ENCODE peak calls at places on chromosomes 1 and 21, in eight cellular contexts. U is aorta, Q is suprapubic skin, F is colonic mucosa, C is transverse colon, L is brain microvascular endothelial cell, K is cardiac muscle cell, D is mesendoderm. I is an unnamed sample. For H3K27me3, the result is how much of the 10 kb centered on the place peaks cover.

GRCh38 chr1:151986501-151987190 is 7.0 kb downstream of the S100A10 start:
- DNase-seq in C (no peak), D (peak), K (no peak), F (no peak), Q (no peak), U (no peak), L (no peak), I (no peak)

GRCh38 chr21:43201491-43201890 is 32.7 kb downstream of the CRYAA start:
- DNase-seq in L (no peak), F (no peak), C (no peak), U (no peak), D (no peak), K (no peak), Q (no peak), I (no peak)

GRCh38 chr1:5744342-5744741 is 247.9 kb downstream of the NPHP4 start:
- DNase-seq in Q (no peak), C (no peak), D (no peak), K (no peak), F (no peak), L (no peak), U (peak), I (no peak)

GRCh38 chr1:29264773-29265389 is 28.6 kb downstream of the PTPRU start:
- DNase-seq in D (no peak), L (peak), Q (no peak), F (no peak), C (no peak), U (no peak), K (no peak), I (no peak)

GRCh38 chr1:84407524-84408318 is 9.4 kb downstream of the DNASE2B start:
- DNase-seq in C (no peak), U (no peak), L (no peak), K (no peak), Q (no peak), F (no peak), D (no peak), I (no peak)

GRCh38 chr1:53074313-53075154 is 12.5 kb downstream of the PODN start:
- DNase-seq in D (no peak), K (no peak), L (no peak), U (peak), C (peak), F (no peak), Q (peak), I (no peak)

GRCh38 chr1:231359113-231359512 is 21.0 kb downstream of the SPRTN start:
- DNase-seq in L (peak), Q (peak), C (no peak), U (no peak), D (no peak), F (no peak), K (no peak), I (no peak)

GRCh38 chr1:3852091-3852490 is 4.9 kb downstream of the CEP104 start:
- DNase-seq in K (no peak), U (no peak), F (no peak), Q (no peak), D (no peak), C (no peak), L (no peak), I (no peak)

GRCh38 chr1:61263905-61264824 is 181.8 kb downstream of the NFIA start:
- DNase-seq in D (no peak), L (no peak), U (no peak), Q (no peak), K (no peak), F (no peak), C (no peak), I (no peak)

GRCh38 chr21:36613554-36613953 is 85.4 kb upstream of the SIM2 start:
- DNase-seq in F (no peak), K (no peak), C (no peak), U (no peak), L (no peak), D (no peak), Q (no peak), I (no peak)

GRCh38 chr1:199700551-199700950 is 327.0 kb upstream of the NR5A2 start:
- DNase-seq in Q (no peak), K (no peak), C (no peak), U (no peak), D (no peak), F (no peak), L (no peak), I (no peak)

GRCh38 chr1:164635784-164636729 is 77.1 kb downstream of the PBX1 start:
- DNase-seq in F (peak), C (peak), D (no peak), U (no peak), K (no peak), L (no peak), Q (no peak), I (peak)

GRCh38 chr1:44672254-44672955 is 1.9 kb downstream of the TMEM53 start:
- DNase-seq in K (no peak), C (no peak), L (peak), D (peak), Q (no peak), U (peak), F (no peak), I (no peak)

GRCh38 chr1:205535866-205536758 is 31.6 kb downstream of the CDK18 start:
- DNase-seq in D (no peak), K (no peak), F (peak), Q (peak), C (peak), L (no peak), U (no peak), I (no peak)

GRCh38 chr1:167345386-167345733 is 124.7 kb downstream of the POU2F1 start:
- DNase-seq in D (peak), L (no peak), C (no peak), K (no peak), Q (no peak), F (no peak), U (no peak), I (no peak)

DNA sequence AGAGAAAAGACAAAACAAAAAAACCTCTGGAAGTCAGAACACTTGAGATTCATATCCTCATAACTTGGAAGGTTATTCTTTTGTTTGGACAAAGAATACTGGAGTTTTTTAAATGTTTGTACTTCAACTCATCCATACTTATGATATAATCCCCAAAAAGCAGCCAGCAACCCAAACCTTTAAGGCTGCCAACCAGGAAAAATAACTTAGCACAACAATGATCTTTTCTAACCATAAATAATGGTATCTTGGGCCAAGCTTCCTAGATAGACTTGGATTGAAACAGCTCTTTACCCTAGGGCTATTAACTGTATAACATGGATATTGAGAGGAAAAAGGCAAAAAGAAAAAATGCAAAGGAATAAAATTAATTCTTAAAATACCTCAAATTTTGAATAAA is 335.1 kb downstream of the LTN1 start:
- DNase-seq in F (no peak), C (no peak), K (no peak), U (no peak), L (no peak), D (no peak), Q (no peak), I (no peak)
- H3K27me3 ChIP-seq in F (under half), C (under half), K (under half), U (under half), L (under half), D (under half), Q (under half), I (under half)

DNA sequence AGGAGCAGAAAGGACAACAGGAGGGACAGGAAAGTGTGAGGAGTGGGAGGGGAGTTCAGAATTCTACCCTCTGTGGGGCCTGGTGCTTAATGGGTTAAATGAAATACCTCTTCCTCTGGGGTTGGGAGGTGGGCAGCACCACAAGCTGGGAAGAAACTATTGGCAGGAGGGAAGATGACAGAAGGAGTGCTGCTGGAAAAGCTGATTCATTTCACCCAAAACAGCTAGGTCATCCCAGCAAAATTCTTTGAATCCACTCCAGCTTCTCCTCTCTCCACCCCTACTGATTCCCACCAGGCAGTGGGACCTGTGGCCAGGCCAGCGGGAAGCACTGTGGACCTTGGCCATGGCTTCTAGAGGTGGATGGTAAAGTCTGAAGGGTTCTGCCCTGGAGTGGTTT is 12.8 kb downstream of the BCAN start:
- DNase-seq in F (no peak), D (no peak), C (no peak), Q (no peak), L (no peak), K (no peak), U (no peak), I (no peak)
- H3K27me3 ChIP-seq in F (under half), D (under half), C (under half), Q (half or more), L (under half), K (half or more), U (under half), I (under half)

DNA sequence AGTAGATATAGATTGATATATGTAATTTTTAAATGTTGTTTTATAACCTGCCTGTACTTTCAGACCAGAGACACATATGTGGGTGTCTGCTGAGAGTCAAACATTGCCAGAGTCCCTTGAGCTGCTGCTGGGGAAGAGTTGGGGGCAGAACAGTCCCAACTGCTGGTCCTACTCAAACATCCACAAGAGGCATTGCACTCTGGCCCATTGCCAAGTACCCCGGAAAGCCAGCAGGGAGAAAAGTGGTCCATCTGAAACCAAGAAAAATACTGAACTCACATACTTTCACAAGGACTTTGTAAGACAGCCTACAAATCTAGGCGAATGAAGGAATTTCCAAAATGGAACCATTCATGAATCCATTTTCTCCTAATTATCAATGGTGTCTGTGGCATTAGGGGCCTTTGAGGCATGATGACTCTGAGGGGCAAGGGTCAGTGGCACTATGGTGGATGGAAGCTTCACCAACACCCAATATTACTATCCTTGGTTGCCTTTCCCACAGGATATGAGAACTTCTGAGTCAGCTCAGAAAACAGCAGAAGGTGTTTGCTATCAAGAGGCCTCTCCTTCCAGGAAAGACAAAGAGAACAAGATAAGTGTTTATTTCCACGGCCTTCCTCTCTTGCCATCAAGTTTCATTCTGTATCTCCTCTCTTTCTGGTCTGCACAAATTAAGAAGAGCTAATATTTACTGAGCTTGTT is 7.3 kb upstream of the TBX15 start:
- DNase-seq in C (no peak), Q (no peak), L (no peak), F (no peak), U (no peak), K (no peak), D (no peak), I (no peak)
- H3K27me3 ChIP-seq in C (half or more), Q (half or more), L (under half), F (half or more), U (under half), K (half or more), D (half or more), I (half or more)

DNA sequence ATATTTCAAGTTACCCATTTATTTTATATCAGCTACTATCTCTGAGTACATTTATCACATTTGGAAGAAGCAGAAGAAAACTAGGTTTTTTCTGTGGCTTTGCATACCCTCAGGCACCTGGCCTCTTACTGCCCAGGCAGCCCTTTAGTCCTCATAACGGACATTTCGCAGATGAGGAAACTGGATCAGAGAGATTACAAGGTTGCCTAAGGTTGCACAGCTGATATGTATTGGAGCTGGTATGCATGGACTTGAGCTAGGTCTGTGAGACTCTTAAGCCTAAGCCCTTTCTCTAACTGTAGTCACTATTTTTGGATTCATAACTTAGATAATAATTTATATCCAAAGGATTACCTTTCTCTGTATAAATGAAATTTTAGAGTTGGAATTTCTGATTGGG is 4.0 kb downstream of the CNIH3 start:
- DNase-seq in F (no peak), D (no peak), K (no peak), Q (no peak), L (no peak), U (no peak), C (no peak), I (no peak)
- H3K27me3 ChIP-seq in F (under half), D (under half), K (half or more), Q (under half), L (under half), U (under half), C (half or more), I (half or more)

GRCh38 chr1:244140420-244140819 is 89.3 kb downstream of the ZBTB18 start:
- DNase-seq in K (no peak), U (no peak), F (no peak), Q (no peak), L (no peak), D (no peak), C (no peak), I (no peak)
- H3K27me3 ChIP-seq in K (under half), U (under half), F (under half), Q (under half), L (under half), D (under half), C (under half), I (under half)

GRCh38 chr1:116320846-116321245 is 52.2 kb upstream of the ATP1A1 start:
- DNase-seq in K (no peak), C (no peak), U (no peak), L (no peak), F (no peak), D (no peak), Q (no peak), I (no peak)
- H3K27me3 ChIP-seq in K (under half), C (under half), U (under half), L (under half), F (under half), D (under half), Q (under half), I (under half)

GRCh38 chr1:28130901-28131300 is 42.5 kb upstream of the EYA3 start:
- DNase-seq in Q (no peak), L (no peak), K (no peak), C (no peak), F (no peak), D (no peak), U (no peak), I (no peak)
- H3K27me3 ChIP-seq in Q (under half), L (under half), K (under half), C (under half), F (under half), D (under half), U (under half), I (under half)

GRCh38 chr21:37797403-37797802 is 118.9 kb downstream of the KCNJ6 start:
- DNase-seq in L (no peak), U (no peak), C (no peak), Q (no peak), K (no peak), D (no peak), F (no peak), I (no peak)

GRCh38 chr21:37800122-37800455 is 116.2 kb downstream of the KCNJ6 start:
- DNase-seq in D (no peak), F (no peak), C (no peak), L (no peak), Q (no peak), U (no peak), K (no peak), I (no peak)

GRCh38 chr21:37796011-37796410 is 120.2 kb downstream of the KCNJ6 start:
- DNase-seq in L (no peak), K (no peak), U (no peak), Q (no peak), C (no peak), D (no peak), F (no peak), I (no peak)

GRCh38 chr21:37800496-37801061 is 115.7 kb downstream of the KCNJ6 start:
- DNase-seq in L (no peak), F (no peak), K (no peak), U (no peak), C (no peak), Q (no peak), D (peak), I (no peak)

DNA sequence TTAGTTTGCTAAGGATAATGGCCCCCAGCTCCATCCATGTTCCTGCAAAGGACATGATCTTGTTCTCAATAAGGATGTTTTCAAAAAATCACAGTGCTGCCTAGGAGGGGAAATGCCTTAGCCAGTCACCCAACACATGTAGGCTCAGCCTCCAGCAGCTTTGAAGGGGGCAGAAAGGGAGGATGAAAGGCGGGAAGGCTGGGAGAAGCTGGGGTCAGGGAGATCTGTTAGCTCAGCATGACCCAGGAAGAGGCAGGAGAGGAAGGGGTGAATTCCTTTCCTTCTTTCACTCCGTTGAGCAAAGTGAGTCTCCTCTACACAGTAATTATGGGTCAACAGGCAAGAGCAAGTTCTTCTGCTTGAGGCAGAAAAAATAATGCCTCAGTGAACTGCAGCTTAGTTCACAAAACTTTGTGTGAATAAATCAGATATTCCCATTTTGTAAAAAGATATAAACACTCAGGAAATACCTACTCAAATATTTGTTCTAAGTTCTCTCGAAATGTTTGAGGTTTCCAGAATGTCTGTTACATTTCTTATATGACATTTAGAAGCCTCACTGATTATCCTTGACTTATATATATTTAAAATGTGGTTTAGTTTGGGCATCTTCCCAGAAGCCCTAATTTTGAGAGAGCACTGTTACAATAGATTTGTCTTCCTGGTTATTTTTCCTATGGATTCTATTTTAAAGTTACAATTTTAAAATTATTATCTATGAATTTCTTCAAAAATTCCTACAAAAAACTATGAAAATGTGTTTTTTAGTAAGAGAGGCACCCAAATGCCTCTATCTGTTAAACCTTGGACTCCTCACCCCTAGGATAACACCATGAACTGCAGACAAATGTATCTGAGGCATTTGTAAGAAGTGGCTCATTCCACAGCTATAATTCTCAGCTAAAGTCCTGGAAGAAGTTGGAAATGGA is 116.8 kb downstream of the KCNJ6 start:
- DNase-seq in D (peak), C (no peak), K (no peak), L (no peak), Q (no peak), F (no peak), U (no peak), I (no peak)
- H3K27me3 ChIP-seq in D (under half), C (under half), K (under half), L (under half), Q (under half), F (under half), U (under half), I (under half)

DNA sequence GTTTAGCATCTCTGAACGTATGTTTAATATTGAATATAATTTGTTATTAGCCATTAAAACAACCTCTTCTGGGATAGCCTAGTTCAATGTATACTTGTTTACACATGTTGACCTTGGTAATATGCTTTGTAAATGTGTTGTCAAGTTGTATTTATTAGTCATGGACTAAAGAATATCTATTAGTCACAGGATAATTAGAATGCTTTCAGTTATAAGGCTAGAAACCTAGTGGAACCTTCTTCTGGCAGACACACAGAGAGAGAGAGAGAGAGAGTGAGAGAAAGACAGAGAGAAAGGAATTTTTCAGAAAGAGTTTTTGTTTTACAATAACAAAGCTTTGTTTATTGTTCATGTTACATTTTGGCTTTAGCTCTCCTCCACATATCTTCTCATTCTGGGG is 181.1 kb upstream of the APP start:
- DNase-seq in C (no peak), K (no peak), F (no peak), L (no peak), Q (no peak), U (no peak), D (no peak), I (no peak)
- H3K27me3 ChIP-seq in C (under half), K (under half), F (under half), L (under half), Q (under half), U (under half), D (under half), I (under half)

DNA sequence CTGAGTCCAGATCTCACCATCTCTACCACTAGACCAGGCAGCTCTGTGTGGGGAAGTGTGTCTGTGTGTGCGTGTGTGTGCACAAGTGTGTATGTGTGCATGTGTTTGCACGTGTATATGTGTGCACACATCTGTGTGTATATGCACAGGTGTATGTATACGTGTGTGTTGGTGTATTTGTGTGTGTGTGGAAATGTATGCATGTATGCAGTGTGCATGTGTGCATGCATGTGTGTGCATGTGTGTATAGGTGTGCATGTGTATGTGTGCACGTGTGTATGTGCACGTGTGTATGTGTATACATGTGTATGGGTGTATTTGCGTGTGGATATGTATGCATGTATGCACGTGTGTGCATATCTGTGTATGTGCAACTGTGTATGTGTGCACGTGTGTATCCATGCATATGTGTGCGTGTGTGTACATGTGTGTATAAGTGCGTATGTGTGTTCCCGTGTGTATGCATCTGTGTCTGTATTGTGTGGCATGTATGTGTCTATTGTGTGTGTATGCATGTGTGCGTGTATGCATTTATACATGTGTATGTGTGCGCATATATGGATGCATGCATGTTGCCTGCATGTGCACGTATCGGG is 3.1 kb downstream of the PLEKHN1 start:
- DNase-seq in U (no peak), C (no peak), K (no peak), Q (no peak), L (no peak), F (no peak), D (no peak), I (no peak)
- H3K27me3 ChIP-seq in U (under half), C (half or more), K (half or more), Q (half or more), L (under half), F (under half), D (under half), I (under half)

I was measured in hepatocyte.